ENCODE peak calls at places on chromosome X, in five cellular contexts. S is CD8-positive, alpha-beta T cell; L is H7; P is CD4-positive, alpha-beta T cell; T is astrocyte of the spinal cord. Y is an unnamed sample.

GRCh38 chrX:12115377-12115776 is 22.9 kb upstream of the FRMPD4 start:
- DNase-seq in S (no peak), L (peak; percentile 57), P (no peak), T (no peak), Y (no peak)

GRCh38 chrX:84156831-84157230 is 31.2 kb downstream of the RPS6KA6 start:
- DNase-seq in S (no peak), L (no peak), P (no peak), T (no peak), Y (no peak)

GRCh38 chrX:110383414-110383813 is 24.8 kb downstream of the RTL9 start:
- DNase-seq in S (no peak), L (no peak), P (no peak), T (peak; percentile 68), Y (no peak)

GRCh38 chrX:9526965-9527364 is 62.1 kb downstream of the TBL1X start:
- DNase-seq in S (no peak), L (no peak), P (no peak), T (no peak), Y (no peak)

GRCh38 chrX:13690836-13691235 is 1.9 kb downstream of the RAB9A start:
- DNase-seq in S (no peak), L (no peak), P (no peak), T (no peak), Y (no peak)

GRCh38 chrX:119041175-119041574 is 31.6 kb upstream of the CT47C1 start:
- DNase-seq in S (no peak), L (no peak), P (no peak), T (peak; percentile 82), Y (no peak)

GRCh38 chrX:16573781-16574180 is 76.2 kb upstream of the S100G start:
- DNase-seq in S (no peak), L (no peak), P (no peak), T (peak; percentile 55), Y (no peak)

GRCh38 chrX:47502591-47503222 is 19.7 kb upstream of the ZNF41 start:
- DNase-seq in S (no peak), L (no peak), P (no peak), T (no peak), Y (no peak)

GRCh38 chrX:106899276-106899675 is 3.9 kb downstream of the RIPPLY1 start:
- DNase-seq in S (no peak), L (no peak), P (no peak), T (peak; percentile 17), Y (no peak)

GRCh38 chrX:22577181-22577580 is 304.5 kb downstream of the CBLL2 start:
- DNase-seq in S (no peak), L (no peak), P (no peak), T (peak; percentile 65), Y (no peak)

GRCh38 chrX:139831689-139832456 is 101.0 kb downstream of the ATP11C start:
- DNase-seq in S (no peak), L (peak; percentile 31), P (no peak), T (peak; percentile 54), Y (no peak)

GRCh38 chrX:21946925-21947641 is 6.6 kb downstream of the SMS start:
- DNase-seq in S (no peak), L (peak; percentile 43), P (no peak), T (peak; percentile 63), Y (no peak)

GRCh38 chrX:109936114-109936513 is 66.8 kb upstream of the TMEM164 start:
- DNase-seq in S (no peak), L (no peak), P (no peak), T (peak; percentile 6), Y (no peak)

GRCh38 chrX:24025741-24026402 is 1.1 kb downstream of the KLHL15 start:
- DNase-seq in S (no peak), L (no peak), P (no peak), T (peak; percentile 59), Y (no peak)

GRCh38 chrX:46184749-46185148 is 360.5 kb downstream of the ZNF674 start:
- DNase-seq in S (no peak), L (no peak), P (no peak), T (no peak), Y (no peak)

GRCh38 chrX:151722241-151722846 is 6.5 kb downstream of the FATE1 start:
- DNase-seq in S (no peak), L (peak; percentile 80), P (no peak), T (peak; percentile 3), Y (no peak)

GRCh38 chrX:3527811-3528210 is 181.4 kb upstream of the MXRA5 start:
- DNase-seq in S (no peak), L (no peak), P (no peak), T (no peak), Y (no peak)

GRCh38 chrX:130944230-130944629 is 41.2 kb upstream of the ENOX2 start:
- DNase-seq in S (no peak), L (no peak), P (no peak), T (no peak), Y (no peak)

Y was measured in T-helper 9 cell.